ENCODE peak calls at places on chromosome 5, in nine cellular contexts. Z is midbrain; D is neural progenitor cell; I is activated naive CD4-positive, alpha-beta T cell; T is T-cell; P is cardiac muscle cell; H is endothelial cell; V is stimulated activated naive CD8-positive, alpha-beta T cell treated with anti-CD3 and anti-CD28 coated beads, Interleukin-15, amount 100 ng/mL, for 72 hours; R is activated T-helper 1 cell treated with anti-CD3 and anti-CD28 coated beads, Interleukin-2, amount 50 U/mL, for 16 hours. Y is an unnamed sample.

GRCh38 chr5:173604141-173604540 is 12.3 kb downstream of the BOD1 start:
- DNase-seq in T (no peak), P (no peak), D (no peak), Z (no peak), I (no peak), H (no peak), R (no peak), V (no peak), Y (no peak)

GRCh38 chr5:132270345-132270685 is 12.8 kb downstream of the PDLIM4 start:
- DNase-seq in V (no peak), R (no peak), Z (no peak), H (no peak), I (no peak), T (no peak), D (no peak), P (no peak), Y (no peak)

GRCh38 chr5:38473008-38473407 is 83.4 kb downstream of the LIFR start:
- DNase-seq in D (no peak), P (no peak), I (no peak), Z (no peak), H (no peak), V (no peak), R (no peak), T (no peak), Y (no peak)

GRCh38 chr5:141747152-141747640 is 65.2 kb upstream of the ARAP3 start:
- DNase-seq in P (peak; percentile 42), H (peak; percentile 35), I (no peak), V (no peak), R (no peak), Z (peak; percentile 94), T (no peak), D (peak; percentile 96), Y (peak; percentile 88)

GRCh38 chr5:168291281-168291960 is at the start of gene WWC1:
- DNase-seq in R (peak; percentile 58), V (peak; percentile 48), H (peak; percentile 53), D (peak; percentile 92), P (peak; percentile 83), I (peak; percentile 69), Z (peak; percentile 34), T (peak; percentile 31), Y (peak; percentile 95)

GRCh38 chr5:52841114-52841513 is 53.4 kb downstream of the ITGA1 start:
- DNase-seq in D (no peak), Z (no peak), P (no peak), T (no peak), R (no peak), H (no peak), V (no peak), I (no peak), Y (no peak)

GRCh38 chr5:65076251-65076869 is 307.6 kb downstream of the CWC27 start:
- DNase-seq in I (peak; percentile 1), H (peak; percentile 16), Z (no peak), P (peak; percentile 42), R (peak; percentile 15), D (peak; percentile 48), V (peak; percentile 65), T (peak; percentile 50), Y (peak; percentile 42)

GRCh38 chr5:76715734-76716455 is at the start of gene F2R:
- DNase-seq in Z (peak; percentile 3), H (peak; percentile 78), I (peak; percentile 40), P (peak; percentile 80), T (peak; percentile 45), V (peak; percentile 60), D (peak; percentile 91), R (peak; percentile 45), Y (peak; percentile 93)

GRCh38 chr5:14201325-14202061 is 58.4 kb downstream of the TRIO start:
- DNase-seq in Z (no peak), D (no peak), P (no peak), H (no peak), T (no peak), R (no peak), V (no peak), I (no peak), Y (no peak)

GRCh38 chr5:38069360-38069759 is 189.0 kb upstream of the EGFLAM start:
- DNase-seq in D (no peak), H (no peak), R (no peak), I (no peak), T (no peak), V (no peak), P (no peak), Z (no peak), Y (no peak)

GRCh38 chr5:15092801-15093200 is 221.2 kb upstream of the ANKH start:
- DNase-seq in Z (peak; percentile 12), V (no peak), I (no peak), H (no peak), D (no peak), R (no peak), T (no peak), P (no peak), Y (no peak)

GRCh38 chr5:40041452-40041851 is 616.7 kb upstream of the DAB2 start:
- DNase-seq in R (no peak), D (no peak), P (no peak), H (no peak), I (no peak), Z (no peak), T (no peak), V (no peak), Y (no peak)

Y was measured in upper lobe of left lung.